ENCODE peak calls at places on chromosome 13, in nine cellular contexts. One of them, this sample, is unnamed.

GRCh38 chr13:113638806-113639205 is 19.2 kb downstream of the ATP4B start:
- ATAC-seq in foreskin keratinocyte: no peak
- ATAC-seq in left ventricle myocardium superior: no peak
- ATAC-seq in activated T-helper 17 cell treated with anti-CD3 and anti-CD28 coated beads, Interleukin-2, amount 50 U/mL, for 72 hours: no peak
- ATAC-seq in naive thymus-derived CD8-positive, alpha-beta T cell: no peak
- ATAC-seq in stimulated activated naive B cell treated with anti-CD40 and anti-IgM and Interleukin-4, amounts not matched to agents 10 μg/mL and 1 μg/mL and 100 μg/mL, for 72 hours: no peak
- ATAC-seq in activated T-cell treated with anti-CD3 and anti-CD28 coated beads, Interleukin-2, amount 50 U/mL, for 72 hours: no peak
- ATAC-seq in left cardiac atrium: no peak
- ATAC-seq in activated CD8-positive, alpha-beta memory T cell treated with anti-CD3 and anti-CD28 coated beads, Interleukin-2, amount 10 ng/mL, durations not matched to agents 7 days and 5 days: no peak
- ATAC-seq in this sample: no peak

GRCh38 chr13:92187378-92187989 is 789.1 kb downstream of the GPC5 start:
- ATAC-seq in activated T-cell treated with anti-CD3 and anti-CD28 coated beads, Interleukin-2, amount 50 U/mL, for 72 hours: no peak
- ATAC-seq in stimulated activated naive B cell treated with anti-CD40 and anti-IgM and Interleukin-4, amounts not matched to agents 10 μg/mL and 1 μg/mL and 100 μg/mL, for 72 hours: peak; percentile 70
- ATAC-seq in naive thymus-derived CD8-positive, alpha-beta T cell: no peak
- ATAC-seq in foreskin keratinocyte: peak; percentile 66
- ATAC-seq in activated T-helper 17 cell treated with anti-CD3 and anti-CD28 coated beads, Interleukin-2, amount 50 U/mL, for 72 hours: no peak
- ATAC-seq in left ventricle myocardium superior: no peak
- ATAC-seq in activated CD8-positive, alpha-beta memory T cell treated with anti-CD3 and anti-CD28 coated beads, Interleukin-2, amount 10 ng/mL, durations not matched to agents 7 days and 5 days: no peak
- ATAC-seq in left cardiac atrium: peak; percentile 25
- ATAC-seq in this sample: no peak

GRCh38 chr13:39281539-39282150 is 243.4 kb downstream of the NHLRC3 start:
- ATAC-seq in naive thymus-derived CD8-positive, alpha-beta T cell: no peak
- ATAC-seq in foreskin keratinocyte: no peak
- ATAC-seq in stimulated activated naive B cell treated with anti-CD40 and anti-IgM and Interleukin-4, amounts not matched to agents 10 μg/mL and 1 μg/mL and 100 μg/mL, for 72 hours: no peak
- ATAC-seq in activated T-helper 17 cell treated with anti-CD3 and anti-CD28 coated beads, Interleukin-2, amount 50 U/mL, for 72 hours: no peak
- ATAC-seq in activated CD8-positive, alpha-beta memory T cell treated with anti-CD3 and anti-CD28 coated beads, Interleukin-2, amount 10 ng/mL, durations not matched to agents 7 days and 5 days: no peak
- ATAC-seq in left ventricle myocardium superior: peak; percentile 48
- ATAC-seq in left cardiac atrium: no peak
- ATAC-seq in activated T-cell treated with anti-CD3 and anti-CD28 coated beads, Interleukin-2, amount 50 U/mL, for 72 hours: no peak
- ATAC-seq in this sample: no peak

GRCh38 chr13:67283602-67284001 is 53.5 kb upstream of the PCDH9 start:
- ATAC-seq in naive thymus-derived CD8-positive, alpha-beta T cell: no peak
- ATAC-seq in stimulated activated naive B cell treated with anti-CD40 and anti-IgM and Interleukin-4, amounts not matched to agents 10 μg/mL and 1 μg/mL and 100 μg/mL, for 72 hours: no peak
- ATAC-seq in activated T-cell treated with anti-CD3 and anti-CD28 coated beads, Interleukin-2, amount 50 U/mL, for 72 hours: no peak
- ATAC-seq in activated T-helper 17 cell treated with anti-CD3 and anti-CD28 coated beads, Interleukin-2, amount 50 U/mL, for 72 hours: no peak
- ATAC-seq in left ventricle myocardium superior: no peak
- ATAC-seq in activated CD8-positive, alpha-beta memory T cell treated with anti-CD3 and anti-CD28 coated beads, Interleukin-2, amount 10 ng/mL, durations not matched to agents 7 days and 5 days: no peak
- ATAC-seq in foreskin keratinocyte: no peak
- ATAC-seq in left cardiac atrium: no peak
- ATAC-seq in this sample: no peak

GRCh38 chr13:41206467-41206866 is 12.1 kb upstream of the KBTBD7 start:
- ATAC-seq in left ventricle myocardium superior: no peak
- ATAC-seq in stimulated activated naive B cell treated with anti-CD40 and anti-IgM and Interleukin-4, amounts not matched to agents 10 μg/mL and 1 μg/mL and 100 μg/mL, for 72 hours: no peak
- ATAC-seq in foreskin keratinocyte: no peak
- ATAC-seq in activated T-cell treated with anti-CD3 and anti-CD28 coated beads, Interleukin-2, amount 50 U/mL, for 72 hours: no peak
- ATAC-seq in activated CD8-positive, alpha-beta memory T cell treated with anti-CD3 and anti-CD28 coated beads, Interleukin-2, amount 10 ng/mL, durations not matched to agents 7 days and 5 days: no peak
- ATAC-seq in naive thymus-derived CD8-positive, alpha-beta T cell: no peak
- ATAC-seq in left cardiac atrium: no peak
- ATAC-seq in activated T-helper 17 cell treated with anti-CD3 and anti-CD28 coated beads, Interleukin-2, amount 50 U/mL, for 72 hours: no peak
- ATAC-seq in this sample: no peak

GRCh38 chr13:113813070-113813748 is 50.7 kb downstream of the GAS6 start:
- ATAC-seq in stimulated activated naive B cell treated with anti-CD40 and anti-IgM and Interleukin-4, amounts not matched to agents 10 μg/mL and 1 μg/mL and 100 μg/mL, for 72 hours: no peak
- ATAC-seq in foreskin keratinocyte: no peak
- ATAC-seq in activated CD8-positive, alpha-beta memory T cell treated with anti-CD3 and anti-CD28 coated beads, Interleukin-2, amount 10 ng/mL, durations not matched to agents 7 days and 5 days: no peak
- ATAC-seq in activated T-cell treated with anti-CD3 and anti-CD28 coated beads, Interleukin-2, amount 50 U/mL, for 72 hours: no peak
- ATAC-seq in left cardiac atrium: no peak
- ATAC-seq in naive thymus-derived CD8-positive, alpha-beta T cell: no peak
- ATAC-seq in left ventricle myocardium superior: no peak
- ATAC-seq in activated T-helper 17 cell treated with anti-CD3 and anti-CD28 coated beads, Interleukin-2, amount 50 U/mL, for 72 hours: no peak
- ATAC-seq in this sample: no peak

GRCh38 chr13:31380728-31381127 is 181.0 kb downstream of the B3GLCT start:
- ATAC-seq in activated T-cell treated with anti-CD3 and anti-CD28 coated beads, Interleukin-2, amount 50 U/mL, for 72 hours: no peak
- ATAC-seq in stimulated activated naive B cell treated with anti-CD40 and anti-IgM and Interleukin-4, amounts not matched to agents 10 μg/mL and 1 μg/mL and 100 μg/mL, for 72 hours: no peak
- ATAC-seq in naive thymus-derived CD8-positive, alpha-beta T cell: no peak
- ATAC-seq in left ventricle myocardium superior: no peak
- ATAC-seq in activated CD8-positive, alpha-beta memory T cell treated with anti-CD3 and anti-CD28 coated beads, Interleukin-2, amount 10 ng/mL, durations not matched to agents 7 days and 5 days: no peak
- ATAC-seq in activated T-helper 17 cell treated with anti-CD3 and anti-CD28 coated beads, Interleukin-2, amount 50 U/mL, for 72 hours: no peak
- ATAC-seq in left cardiac atrium: no peak
- ATAC-seq in foreskin keratinocyte: no peak
- ATAC-seq in this sample: no peak

GRCh38 chr13:33445024-33445423 is 159.5 kb upstream of the STARD13 start:
- ATAC-seq in left cardiac atrium: no peak
- ATAC-seq in naive thymus-derived CD8-positive, alpha-beta T cell: no peak
- ATAC-seq in activated CD8-positive, alpha-beta memory T cell treated with anti-CD3 and anti-CD28 coated beads, Interleukin-2, amount 10 ng/mL, durations not matched to agents 7 days and 5 days: no peak
- ATAC-seq in stimulated activated naive B cell treated with anti-CD40 and anti-IgM and Interleukin-4, amounts not matched to agents 10 μg/mL and 1 μg/mL and 100 μg/mL, for 72 hours: no peak
- ATAC-seq in activated T-cell treated with anti-CD3 and anti-CD28 coated beads, Interleukin-2, amount 50 U/mL, for 72 hours: no peak
- ATAC-seq in activated T-helper 17 cell treated with anti-CD3 and anti-CD28 coated beads, Interleukin-2, amount 50 U/mL, for 72 hours: no peak
- ATAC-seq in foreskin keratinocyte: no peak
- ATAC-seq in left ventricle myocardium superior: no peak
- ATAC-seq in this sample: no peak

GRCh38 chr13:29763426-29764180 is 86.8 kb downstream of the UBL3 start:
- ATAC-seq in left cardiac atrium: no peak
- ATAC-seq in naive thymus-derived CD8-positive, alpha-beta T cell: peak; percentile 57
- ATAC-seq in stimulated activated naive B cell treated with anti-CD40 and anti-IgM and Interleukin-4, amounts not matched to agents 10 μg/mL and 1 μg/mL and 100 μg/mL, for 72 hours: no peak
- ATAC-seq in left ventricle myocardium superior: no peak
- ATAC-seq in foreskin keratinocyte: no peak
- ATAC-seq in activated T-helper 17 cell treated with anti-CD3 and anti-CD28 coated beads, Interleukin-2, amount 50 U/mL, for 72 hours: no peak
- ATAC-seq in activated T-cell treated with anti-CD3 and anti-CD28 coated beads, Interleukin-2, amount 50 U/mL, for 72 hours: no peak
- ATAC-seq in activated CD8-positive, alpha-beta memory T cell treated with anti-CD3 and anti-CD28 coated beads, Interleukin-2, amount 10 ng/mL, durations not matched to agents 7 days and 5 days: peak; percentile 76
- ATAC-seq in this sample: no peak

GRCh38 chr13:100388923-100389322 is 199.7 kb downstream of the GGACT start:
- ATAC-seq in activated T-helper 17 cell treated with anti-CD3 and anti-CD28 coated beads, Interleukin-2, amount 50 U/mL, for 72 hours: no peak
- ATAC-seq in stimulated activated naive B cell treated with anti-CD40 and anti-IgM and Interleukin-4, amounts not matched to agents 10 μg/mL and 1 μg/mL and 100 μg/mL, for 72 hours: no peak
- ATAC-seq in left cardiac atrium: no peak
- ATAC-seq in activated CD8-positive, alpha-beta memory T cell treated with anti-CD3 and anti-CD28 coated beads, Interleukin-2, amount 10 ng/mL, durations not matched to agents 7 days and 5 days: peak; percentile 43
- ATAC-seq in activated T-cell treated with anti-CD3 and anti-CD28 coated beads, Interleukin-2, amount 50 U/mL, for 72 hours: no peak
- ATAC-seq in foreskin keratinocyte: no peak
- ATAC-seq in left ventricle myocardium superior: no peak
- ATAC-seq in naive thymus-derived CD8-positive, alpha-beta T cell: no peak
- ATAC-seq in this sample: no peak

GRCh38 chr13:33296793-33297425 is 11.4 kb upstream of the STARD13 start:
- ATAC-seq in activated T-cell treated with anti-CD3 and anti-CD28 coated beads, Interleukin-2, amount 50 U/mL, for 72 hours: no peak
- ATAC-seq in left cardiac atrium: no peak
- ATAC-seq in activated T-helper 17 cell treated with anti-CD3 and anti-CD28 coated beads, Interleukin-2, amount 50 U/mL, for 72 hours: no peak
- ATAC-seq in stimulated activated naive B cell treated with anti-CD40 and anti-IgM and Interleukin-4, amounts not matched to agents 10 μg/mL and 1 μg/mL and 100 μg/mL, for 72 hours: no peak
- ATAC-seq in left ventricle myocardium superior: no peak
- ATAC-seq in foreskin keratinocyte: peak; percentile 95
- ATAC-seq in activated CD8-positive, alpha-beta memory T cell treated with anti-CD3 and anti-CD28 coated beads, Interleukin-2, amount 10 ng/mL, durations not matched to agents 7 days and 5 days: no peak
- ATAC-seq in naive thymus-derived CD8-positive, alpha-beta T cell: no peak
- ATAC-seq in this sample: no peak

GRCh38 chr13:109744512-109745051 is 41.8 kb downstream of the IRS2 start:
- ATAC-seq in activated T-helper 17 cell treated with anti-CD3 and anti-CD28 coated beads, Interleukin-2, amount 50 U/mL, for 72 hours: no peak
- ATAC-seq in activated CD8-positive, alpha-beta memory T cell treated with anti-CD3 and anti-CD28 coated beads, Interleukin-2, amount 10 ng/mL, durations not matched to agents 7 days and 5 days: no peak
- ATAC-seq in activated T-cell treated with anti-CD3 and anti-CD28 coated beads, Interleukin-2, amount 50 U/mL, for 72 hours: no peak
- ATAC-seq in foreskin keratinocyte: no peak
- ATAC-seq in left ventricle myocardium superior: peak; percentile 81
- ATAC-seq in left cardiac atrium: peak; percentile 75
- ATAC-seq in naive thymus-derived CD8-positive, alpha-beta T cell: no peak
- ATAC-seq in stimulated activated naive B cell treated with anti-CD40 and anti-IgM and Interleukin-4, amounts not matched to agents 10 μg/mL and 1 μg/mL and 100 μg/mL, for 72 hours: no peak
- ATAC-seq in this sample: no peak

GRCh38 chr13:30216111-30216510 is 91.2 kb downstream of the KATNAL1 start:
- ATAC-seq in stimulated activated naive B cell treated with anti-CD40 and anti-IgM and Interleukin-4, amounts not matched to agents 10 μg/mL and 1 μg/mL and 100 μg/mL, for 72 hours: no peak
- ATAC-seq in foreskin keratinocyte: no peak
- ATAC-seq in activated CD8-positive, alpha-beta memory T cell treated with anti-CD3 and anti-CD28 coated beads, Interleukin-2, amount 10 ng/mL, durations not matched to agents 7 days and 5 days: no peak
- ATAC-seq in activated T-cell treated with anti-CD3 and anti-CD28 coated beads, Interleukin-2, amount 50 U/mL, for 72 hours: no peak
- ATAC-seq in left ventricle myocardium superior: no peak
- ATAC-seq in left cardiac atrium: no peak
- ATAC-seq in activated T-helper 17 cell treated with anti-CD3 and anti-CD28 coated beads, Interleukin-2, amount 50 U/mL, for 72 hours: no peak
- ATAC-seq in naive thymus-derived CD8-positive, alpha-beta T cell: no peak
- ATAC-seq in this sample: no peak